ENCODE peak calls at places on chromosomes 2 and 18, in nine cellular contexts. W is GM12865, R is epithelial cell of proximal tubule, S is right atrium auricular region, Y is fibroblast of lung, D is thyroid gland, P is fibroblast of villous mesenchyme, F is lower leg skin, M is MCF 10A. Q is an unnamed sample.

GRCh38 chr18:35032113-35032512 is 9.1 kb upstream of the MAPRE2 start:
- DNase-seq in S (no peak), M (no peak), Y (no peak), P (no peak), D (no peak), R (no peak), W (no peak), F (no peak), Q (no peak)

GRCh38 chr2:203871371-203871983 is 3.9 kb downstream of the CTLA4 start:
- DNase-seq in R (no peak), S (no peak), F (no peak), P (no peak), Y (no peak), M (no peak), D (no peak), W (peak), Q (no peak)

GRCh38 chr2:71548589-71549485 is 95.5 kb downstream of the DYSF start:
- DNase-seq in Y (peak), P (peak), D (peak), M (peak), W (peak), S (peak), R (no peak), F (peak), Q (peak)

GRCh38 chr2:240856151-240856980 is 12.3 kb upstream of the AGXT start:
- DNase-seq in P (no peak), D (no peak), M (no peak), Y (no peak), S (no peak), R (no peak), F (no peak), W (peak), Q (peak)

GRCh38 chr18:79525556-79526467 is 130.1 kb downstream of the NFATC1 start:
- DNase-seq in F (peak), D (peak), S (peak), P (peak), W (no peak), Y (peak), M (no peak), R (no peak), Q (no peak)

GRCh38 chr18:48996901-48997463 is 46.2 kb upstream of the SMAD7 start:
- DNase-seq in D (peak), M (peak), R (no peak), P (peak), W (no peak), Y (peak), S (no peak), F (no peak), Q (no peak)

GRCh38 chr2:212842544-212843185 is 304.1 kb upstream of the ERBB4 start:
- DNase-seq in R (no peak), W (no peak), D (no peak), Y (peak), M (peak), F (no peak), P (peak), S (no peak), Q (no peak)

GRCh38 chr2:186848873-186849578 is at the start of gene ZSWIM2:
- DNase-seq in D (peak), Y (peak), M (peak), R (peak), F (peak), W (peak), P (peak), S (peak), Q (peak)

GRCh38 chr18:74142251-74142650 is 5.4 kb downstream of the FBXO15 start:
- DNase-seq in R (no peak), M (no peak), S (no peak), W (no peak), D (no peak), Y (no peak), F (no peak), P (peak), Q (no peak)

GRCh38 chr18:11387880-11388279 is 221.5 kb upstream of the SLC35G4 start:
- DNase-seq in P (peak), M (peak), F (peak), S (no peak), D (peak), Y (peak), W (peak), R (peak), Q (no peak)
- TF ChIP-seq CTCF in P (peak), M (peak), F (no peak), S (peak), D (peak), Y (peak), W (peak), R (peak), Q (peak)

GRCh38 chr2:181178823-181179412 is 198.5 kb downstream of the UBE2E3 start:
- DNase-seq in S (no peak), D (no peak), W (peak), P (no peak), Y (no peak), M (peak), F (no peak), R (no peak), Q (no peak)
- TF ChIP-seq CTCF in S (peak), D (no peak), W (peak), P (peak), Y (peak), M (peak), F (no peak), R (peak), Q (peak)

DNA sequence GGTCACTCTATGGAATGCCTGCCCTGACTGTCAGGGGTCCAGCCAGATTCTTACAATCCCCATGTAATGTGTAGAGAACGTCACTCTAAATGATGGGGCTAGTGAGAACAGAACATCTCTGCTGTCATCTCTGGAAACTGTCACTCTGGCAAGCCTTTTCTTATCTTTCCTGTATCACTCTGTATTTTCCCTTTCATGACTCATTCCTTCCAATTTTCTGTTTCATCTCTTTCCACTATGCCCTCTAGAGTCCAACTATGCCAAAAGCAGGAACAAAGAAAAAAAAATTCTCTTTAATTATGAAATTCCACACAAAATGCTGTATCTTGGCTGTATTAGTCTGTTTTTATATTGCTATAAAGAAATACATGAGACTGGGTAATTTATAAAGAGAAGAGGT is 608.8 kb downstream of the ADCYAP1 start:
- DNase-seq in Y (no peak), D (no peak), S (no peak), P (no peak), F (no peak), W (no peak), M (no peak), R (no peak), Q (no peak)
- TF ChIP-seq CTCF in Y (no peak), D (no peak), S (no peak), P (peak), F (no peak), W (no peak), M (peak), R (peak), Q (no peak)

DNA sequence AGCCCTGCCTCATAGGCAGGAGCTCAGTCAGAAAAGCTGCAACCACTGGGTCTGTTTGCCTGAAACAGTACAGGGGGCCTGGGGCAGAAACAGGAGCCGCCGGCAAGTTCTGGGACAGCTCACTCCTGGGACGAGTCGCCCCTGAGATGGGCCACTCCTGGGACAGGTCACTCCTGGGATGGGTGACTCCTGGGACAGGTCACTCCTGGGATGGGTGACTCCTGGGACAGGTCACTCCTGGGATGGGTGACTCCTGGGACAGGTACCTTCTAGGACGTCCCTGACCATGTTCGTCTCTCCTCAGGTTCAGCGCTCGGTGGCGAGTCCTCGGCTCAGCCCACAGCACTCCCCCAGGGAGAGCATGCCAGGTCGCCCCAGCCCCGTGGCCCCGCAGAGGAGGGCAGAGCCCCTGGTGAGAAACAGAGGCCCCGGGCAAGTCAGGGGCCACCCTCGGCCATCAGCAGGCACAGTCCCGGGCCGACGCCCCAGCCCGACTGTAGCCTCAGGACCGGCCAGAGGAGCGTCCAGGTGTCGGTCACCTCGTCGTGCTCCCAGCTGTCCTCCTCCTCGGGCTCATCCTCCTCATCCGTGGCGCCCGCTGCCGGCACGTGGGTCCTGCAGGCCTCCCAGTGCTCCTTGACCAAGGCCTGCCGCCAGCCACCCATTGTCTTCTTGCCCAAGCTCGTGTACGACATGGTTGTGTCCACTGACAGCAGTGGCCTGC is 51.8 kb downstream of the NTSR2 start:
- DNase-seq in R (no peak), Y (no peak), F (no peak), D (no peak), W (no peak), S (no peak), P (no peak), M (no peak), Q (no peak)
- TF ChIP-seq CTCF in R (no peak), Y (no peak), F (no peak), D (no peak), W (no peak), S (no peak), P (no peak), M (no peak), Q (no peak)

GRCh38 chr2:208255557-208256106 is 761 bp upstream of the IDH1 start:
- DNase-seq in S (no peak), Y (no peak), M (no peak), P (no peak), D (no peak), F (no peak), R (no peak), W (no peak), Q (no peak)
- TF ChIP-seq CTCF in S (no peak), Y (no peak), M (no peak), P (no peak), D (no peak), F (no peak), R (no peak), W (no peak), Q (no peak)

GRCh38 chr18:54888378-54888777 is 60.1 kb downstream of the RAB27B start:
- DNase-seq in R (no peak), F (no peak), Y (no peak), D (no peak), M (no peak), P (no peak), W (no peak), S (no peak), Q (no peak)
- TF ChIP-seq CTCF in R (no peak), F (no peak), Y (no peak), D (no peak), M (no peak), P (no peak), W (no peak), S (no peak), Q (no peak)

DNA sequence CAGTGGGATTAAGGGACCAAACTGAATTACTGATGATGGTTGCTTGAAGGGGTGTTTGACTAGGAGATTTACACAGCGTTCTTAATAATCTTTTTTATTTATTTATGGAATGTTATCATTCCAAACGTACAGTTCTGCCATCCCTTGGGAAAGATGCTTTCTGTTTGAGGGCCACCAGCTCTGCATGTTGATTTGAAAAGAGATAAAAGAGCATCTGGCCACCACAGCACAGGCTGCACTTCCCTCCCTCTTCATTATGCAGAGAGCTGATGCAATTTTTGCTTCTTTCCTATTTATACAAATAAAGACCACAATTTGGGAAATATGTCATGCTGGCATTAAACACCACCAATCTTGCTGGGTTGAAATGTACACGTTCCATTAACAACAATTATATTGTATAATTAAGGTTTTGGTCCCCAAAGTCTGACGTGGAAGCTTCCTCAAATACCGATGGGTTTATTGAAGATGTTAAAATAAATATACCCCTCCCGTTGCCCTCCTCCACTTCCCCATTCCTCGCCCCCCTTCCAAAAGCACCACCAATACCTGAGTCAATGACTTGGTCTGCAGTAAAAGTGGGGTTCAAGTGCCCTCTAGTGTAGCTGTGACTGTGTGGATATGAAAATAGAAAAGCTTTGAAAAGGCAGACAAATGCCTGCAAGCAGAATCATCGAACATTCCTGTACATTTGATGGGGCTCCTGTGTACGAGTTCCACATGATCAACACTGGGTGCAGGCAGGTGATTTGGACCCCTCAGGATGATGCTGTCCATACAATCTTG is 211.9 kb downstream of the HRH4 start:
- DNase-seq in P (peak), D (no peak), Y (no peak), M (no peak), S (no peak), R (no peak), W (no peak), F (no peak), Q (no peak)
- TF ChIP-seq CTCF in P (peak), D (no peak), Y (peak), M (no peak), S (peak), R (peak), W (no peak), F (no peak), Q (no peak)

GRCh38 chr2:34549710-34550345 is 950.7 kb upstream of the FAM98A start:
- DNase-seq in S (no peak), R (no peak), P (no peak), M (peak), Y (no peak), D (no peak), F (no peak), W (no peak), Q (no peak)

GRCh38 chr2:34547900-34548299 is 948.8 kb upstream of the FAM98A start:
- DNase-seq in Y (no peak), M (no peak), D (no peak), P (no peak), W (no peak), R (no peak), S (no peak), F (no peak), Q (no peak)

GRCh38 chr2:34552337-34552736 is 953.2 kb upstream of the FAM98A start:
- DNase-seq in Y (no peak), F (no peak), S (no peak), P (no peak), R (no peak), W (no peak), M (no peak), D (no peak), Q (no peak)

GRCh38 chr2:34545486-34546136 is 946.5 kb upstream of the FAM98A start:
- DNase-seq in S (no peak), M (no peak), F (no peak), R (no peak), D (no peak), W (no peak), P (no peak), Y (no peak), Q (no peak)

GRCh38 chr2:34547340-34547739 is 948.2 kb upstream of the FAM98A start:
- DNase-seq in W (no peak), Y (no peak), S (no peak), R (no peak), F (no peak), D (no peak), P (no peak), M (no peak), Q (no peak)
- TF ChIP-seq CTCF in W (no peak), Y (no peak), S (no peak), R (peak), F (no peak), D (no peak), P (no peak), M (no peak), Q (no peak)

Q was measured in type B pancreatic cell.